ENCODE peak calls at places on chromosomes 11 and 22, in six cellular contexts. O is pancreas, U is tibial artery, Y is thoracic aorta, P is IMR-90, F is kidney. E is an unnamed sample.

GRCh38 chr11:10573028-10573427 is 4.6 kb upstream of the LYVE1 start:
- DNase-seq in O (no peak), U (no peak), Y (no peak), P (no peak), F (no peak), E (no peak)

GRCh38 chr11:108101090-108101775 is 20.1 kb upstream of the ACAT1 start:
- DNase-seq in O (no peak), U (no peak), Y (no peak), P (no peak), F (no peak), E (no peak)

GRCh38 chr11:46916669-46917108 is 1.7 kb downstream of the LRP4 start:
- DNase-seq in O (peak), U (no peak), Y (no peak), P (peak), F (peak), E (peak)

GRCh38 chr22:47587861-47588582 is 825.6 kb downstream of the TBC1D22A start:
- DNase-seq in O (no peak), U (peak), Y (no peak), P (no peak), F (no peak), E (no peak)

GRCh38 chr11:47861762-47862161 is 13.6 kb upstream of the NUP160 start:
- DNase-seq in O (no peak), U (no peak), Y (no peak), P (peak), F (no peak), E (peak)

GRCh38 chr11:33160147-33160546 is 1.1 kb downstream of the CSTF3 start:
- DNase-seq in O (no peak), U (no peak), Y (no peak), P (peak), F (no peak), E (peak)

GRCh38 chr11:92811341-92811740 is 158.1 kb upstream of the MTNR1B start:
- DNase-seq in O (no peak), U (no peak), Y (no peak), P (no peak), F (no peak), E (no peak)

GRCh38 chr22:33515733-33516297 is 404.5 kb downstream of the LARGE1 start:
- DNase-seq in O (peak), U (no peak), Y (no peak), P (no peak), F (no peak), E (no peak)

GRCh38 chr11:114265084-114265878 is 30.9 kb upstream of the NNMT start:
- DNase-seq in O (no peak), U (no peak), Y (no peak), P (no peak), F (no peak), E (no peak)

GRCh38 chr11:124285610-124286344 is 28.0 kb downstream of the OR8D1 start:
- DNase-seq in O (no peak), U (no peak), Y (no peak), P (peak), F (no peak), E (peak)

GRCh38 chr22:50185384-50186087 is at the start of gene TRABD:
- DNase-seq in O (peak), U (peak), Y (no peak), P (peak), F (peak), E (peak)

GRCh38 chr11:73647459-73648100 is 1.2 kb downstream of the PLEKHB1 start:
- DNase-seq in O (peak), U (peak), Y (peak), P (peak), F (peak), E (peak)

GRCh38 chr11:131693756-131694155 is 323.3 kb downstream of the NTM start:
- DNase-seq in O (no peak), U (no peak), Y (no peak), P (no peak), F (no peak), E (no peak)

GRCh38 chr11:16356057-16356750 is at the start of gene SOX6:
- DNase-seq in O (no peak), U (no peak), Y (no peak), P (peak), F (no peak), E (no peak)

GRCh38 chr11:57805780-57806179 is 44.2 kb downstream of the CTNND1 start:
- DNase-seq in O (no peak), U (no peak), Y (no peak), P (no peak), F (no peak), E (no peak)

GRCh38 chr11:11344045-11344444 is 9.0 kb downstream of the CSNK2A3 start:
- DNase-seq in O (no peak), U (no peak), Y (no peak), P (no peak), F (no peak), E (no peak)

GRCh38 chr22:38631724-38632123 is 24.5 kb downstream of the FAM227A start:
- DNase-seq in O (no peak), U (no peak), Y (no peak), P (no peak), F (no peak), E (no peak)

GRCh38 chr22:40346178-40347064 is at the start of gene ADSL:
- DNase-seq in O (peak), U (peak), Y (peak), P (peak), F (peak), E (peak)

GRCh38 chr11:95764267-95764898 is 25.2 kb downstream of the FAM76B start:
- DNase-seq in O (no peak), U (no peak), Y (no peak), P (peak), F (no peak), E (peak)
- TF ChIP-seq CTCF in O (peak), U (peak), Y (peak), P (peak), F (peak), E (peak)

DNA sequence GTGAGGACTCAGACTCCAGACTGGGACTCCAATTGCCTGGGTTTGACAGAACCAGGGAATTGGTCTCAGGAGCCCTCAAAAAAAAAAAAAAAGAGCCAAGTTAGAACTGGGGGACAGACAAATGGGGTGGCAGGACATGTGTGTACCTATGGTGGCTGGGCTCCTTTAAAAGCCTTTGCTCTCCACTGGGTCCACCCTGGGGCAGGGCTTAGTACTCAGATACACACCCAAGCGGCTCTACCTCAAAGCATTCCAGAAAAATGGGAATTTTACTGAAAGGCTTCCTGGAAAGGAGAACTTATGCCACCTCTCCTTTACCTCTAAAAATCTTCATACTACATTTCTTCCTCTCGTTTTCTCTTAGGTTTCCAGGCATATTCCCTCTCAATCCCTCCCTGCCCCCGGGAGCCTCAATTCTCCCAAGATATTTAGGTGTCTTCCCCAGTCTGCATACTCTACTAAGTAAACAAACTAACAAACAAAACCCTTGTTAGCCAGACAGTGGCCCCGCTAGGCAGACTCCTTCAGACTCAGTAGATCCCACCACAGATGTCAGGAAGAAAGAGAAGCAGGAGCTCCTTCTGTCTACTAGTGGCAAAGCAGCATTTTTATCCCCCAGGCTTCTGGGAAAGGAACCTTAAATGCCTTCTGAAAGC is 764 bp downstream of the PCSK7 start:
- DNase-seq in O (no peak), U (no peak), Y (no peak), P (no peak), F (no peak), E (no peak)
- H3K4me3 ChIP-seq in O (peak), U (peak), Y (peak), P (peak), F (peak), E (peak)

GRCh38 chr11:12673924-12674570 is at the start of gene TEAD1:
- DNase-seq in O (peak), U (peak), Y (peak), P (peak), F (peak), E (peak)
- TF ChIP-seq CTCF in O (no peak), U (no peak), Y (no peak), P (no peak), F (no peak), E (no peak)

GRCh38 chr11:13966486-13966885 is 4.0 kb downstream of the SPON1 start:
- DNase-seq in O (no peak), U (no peak), Y (no peak), P (no peak), F (no peak), E (no peak)

GRCh38 chr11:13964771-13965074 is 2.2 kb downstream of the SPON1 start:
- DNase-seq in O (no peak), U (no peak), Y (no peak), P (no peak), F (no peak), E (no peak)

GRCh38 chr11:13963949-13964770 is 1.6 kb downstream of the SPON1 start:
- DNase-seq in O (peak), U (peak), Y (no peak), P (no peak), F (peak), E (no peak)

GRCh38 chr11:13963169-13963948 is 836 bp downstream of the SPON1 start:
- DNase-seq in O (peak), U (peak), Y (no peak), P (peak), F (peak), E (peak)

DNA sequence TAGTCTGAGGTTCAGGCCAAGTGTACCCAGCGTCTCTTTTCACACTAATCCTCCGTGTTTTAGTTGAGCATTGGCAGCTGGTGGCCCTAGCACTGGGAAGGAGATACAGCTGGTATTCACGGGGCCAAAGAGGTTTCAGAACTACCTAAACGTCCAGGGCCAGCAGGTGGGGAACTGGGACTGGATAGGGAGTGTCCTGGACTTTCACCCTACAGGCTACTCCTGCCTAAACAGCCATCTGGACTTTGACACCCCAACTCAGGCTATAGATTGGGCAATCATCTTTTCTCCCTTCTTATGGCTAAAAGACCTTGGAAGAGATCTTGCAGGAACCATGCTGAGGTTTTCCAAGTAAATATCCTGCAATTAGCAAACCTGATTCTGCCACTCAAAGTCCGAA is 2.8 kb downstream of the SPON1 start:
- DNase-seq in O (no peak), U (no peak), Y (no peak), P (no peak), F (no peak), E (no peak)
- H3K4me3 ChIP-seq in O (no peak), U (no peak), Y (no peak), P (no peak), F (no peak), E (no peak)

DNA sequence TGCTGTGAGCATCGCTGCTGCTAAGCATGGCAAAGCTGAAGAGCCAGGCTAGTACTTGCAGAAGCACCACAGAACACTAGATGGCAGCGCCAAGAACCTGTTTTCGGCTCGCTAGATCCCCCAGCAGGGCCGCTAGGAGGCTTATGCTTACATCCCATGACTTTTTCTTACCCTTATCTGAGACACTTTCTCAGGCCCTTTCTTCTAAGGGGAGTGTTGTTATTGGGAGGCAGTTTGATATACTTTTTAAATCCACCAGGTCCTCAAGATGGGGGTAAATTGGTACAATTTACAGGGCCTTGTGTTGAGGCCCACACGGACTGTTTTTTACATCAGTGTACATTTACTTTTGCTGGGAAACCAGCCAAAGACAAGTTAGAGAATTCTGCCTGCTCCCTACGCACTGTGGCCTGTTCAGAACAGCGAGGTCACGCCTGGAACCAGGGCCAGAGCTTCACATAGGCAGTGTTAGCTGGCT is 4.0 kb downstream of the TRIM6 start:
- DNase-seq in O (peak), U (peak), Y (no peak), P (peak), F (peak), E (peak)
- TF ChIP-seq CTCF in O (peak), U (peak), Y (peak), P (peak), F (peak), E (peak)

GRCh38 chr22:18154821-18155390 is 4.9 kb downstream of the USP18 start:
- DNase-seq in O (no peak), U (no peak), Y (no peak), P (no peak), F (no peak), E (no peak)

GRCh38 chr22:18157714-18158028 is 7.7 kb downstream of the USP18 start:
- DNase-seq in O (no peak), U (no peak), Y (no peak), P (no peak), F (no peak), E (no peak)

GRCh38 chr22:18152519-18152918 is 2.5 kb downstream of the USP18 start:
- DNase-seq in O (no peak), U (no peak), Y (no peak), P (no peak), F (no peak), E (no peak)

DNA sequence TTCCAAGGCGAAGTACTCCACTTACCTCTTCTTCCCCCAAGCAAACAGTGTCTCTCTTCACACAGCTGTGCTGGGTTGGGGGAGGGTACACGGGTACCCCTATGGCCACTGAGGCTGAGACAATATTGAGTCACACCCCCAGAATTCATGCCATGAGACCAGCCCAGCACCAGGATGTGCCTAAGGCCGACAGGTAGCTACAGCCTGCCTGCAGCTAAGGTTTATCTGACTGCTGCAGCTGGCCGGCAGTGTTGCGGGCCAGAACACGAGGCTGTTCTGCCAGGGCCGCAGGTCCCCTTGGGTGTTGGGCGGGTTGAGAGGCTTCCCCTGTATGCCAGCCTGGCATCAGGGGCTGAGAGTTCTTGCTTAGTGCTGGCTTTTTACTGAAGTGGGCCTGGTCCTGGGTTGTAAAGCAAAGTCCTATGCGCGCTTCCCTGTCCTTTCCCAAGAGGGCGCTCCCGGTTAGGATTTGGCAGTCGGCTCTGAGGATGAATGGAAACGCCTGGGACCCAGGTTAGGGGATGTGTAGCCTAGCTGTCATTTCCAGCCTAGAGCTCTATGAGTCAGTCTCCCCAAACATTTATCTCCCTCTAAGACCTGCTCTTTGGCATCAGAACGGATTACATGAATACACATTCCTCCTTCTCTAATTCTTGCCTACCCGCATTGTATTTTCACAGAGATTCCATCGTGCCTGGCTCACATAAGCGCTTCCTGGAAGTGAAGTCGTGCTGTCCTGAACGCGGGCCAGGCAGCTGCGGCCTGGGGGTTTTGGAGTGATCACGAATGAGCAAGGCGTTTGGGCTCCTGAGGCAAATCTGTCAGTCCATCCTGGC is 7.1 kb downstream of the USP18 start:
- DNase-seq in O (no peak), U (peak), Y (peak), P (peak), F (no peak), E (peak)
- H3K4me3 ChIP-seq in O (no peak), U (no peak), Y (peak), P (no peak), F (no peak), E (no peak)

GRCh38 chr11:119100246-119100959 is 1.2 kb downstream of the DPAGT1 start:
- DNase-seq in O (no peak), U (no peak), Y (no peak), P (peak), F (no peak), E (peak)
- TF ChIP-seq CTCF in O (no peak), U (no peak), Y (no peak), P (peak), F (no peak), E (peak)

DNA sequence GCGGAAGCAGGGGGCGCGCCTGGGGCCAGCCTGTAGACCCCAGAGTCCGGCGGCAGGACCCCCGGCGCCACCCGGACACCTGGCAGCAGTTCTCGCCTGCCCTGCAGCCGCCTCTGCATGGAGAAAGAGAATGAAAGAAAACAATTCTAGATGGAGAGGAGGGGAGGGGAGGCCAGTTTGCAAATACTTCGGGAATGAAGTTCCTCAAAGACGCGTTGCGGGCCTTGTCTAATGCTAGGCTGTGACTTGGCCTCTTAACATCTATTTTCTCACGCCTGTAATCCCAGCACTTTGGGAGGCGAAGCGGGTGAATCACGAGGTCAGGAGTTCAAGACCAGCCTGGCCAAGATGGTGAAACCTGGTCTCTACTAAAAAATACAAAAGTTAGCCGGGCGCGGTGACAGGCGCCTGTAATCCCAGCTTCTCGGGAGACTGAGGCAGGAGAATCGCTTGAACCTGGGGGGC is 2.1 kb upstream of the BARX2 start:
- DNase-seq in O (no peak), U (no peak), Y (no peak), P (no peak), F (no peak), E (no peak)
- H3K4me3 ChIP-seq in O (no peak), U (peak), Y (peak), P (peak), F (peak), E (peak)

DNA sequence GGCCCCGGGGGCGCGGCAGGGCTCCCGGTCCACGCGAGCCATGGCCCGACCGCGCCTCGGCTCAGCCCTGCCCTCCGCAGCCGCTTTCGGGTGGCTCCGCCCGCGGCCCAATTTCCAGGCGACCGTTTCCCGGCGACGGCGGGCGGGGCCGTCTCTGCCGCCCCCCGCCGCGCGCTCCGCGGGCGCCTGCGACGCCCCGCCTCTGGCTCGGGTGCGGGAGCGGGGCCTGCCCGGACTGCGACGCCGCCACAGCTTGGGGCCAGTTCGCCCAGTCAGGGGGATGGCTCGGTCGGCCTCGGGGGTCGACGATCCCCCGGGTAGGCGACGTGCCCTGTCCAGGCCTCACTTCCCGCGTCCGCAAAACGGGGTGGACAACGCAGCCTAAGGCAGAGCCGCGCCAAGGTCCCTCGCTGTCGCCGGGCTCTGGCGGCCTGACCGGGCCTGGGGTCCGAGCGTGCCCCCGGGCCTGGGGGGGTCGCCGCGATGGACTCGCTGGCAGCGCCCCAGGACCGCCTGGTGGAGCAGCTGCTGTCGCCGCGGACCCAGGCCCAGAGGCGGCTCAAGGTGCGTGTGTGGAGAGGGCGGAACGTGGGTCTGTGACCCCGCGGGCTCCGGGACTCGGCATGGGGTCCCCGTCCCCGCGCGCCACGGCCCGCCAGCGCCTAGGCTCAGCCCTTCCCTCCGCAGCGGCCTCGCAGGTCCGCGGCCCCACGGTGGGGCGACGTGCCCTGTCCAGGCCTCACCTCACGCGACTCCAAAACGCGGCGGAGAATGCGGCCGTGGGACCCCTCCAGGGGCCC is 4.2 kb downstream of the SEPTIN5 start:
- DNase-seq in O (no peak), U (no peak), Y (no peak), P (no peak), F (no peak), E (no peak)
- TF ChIP-seq CTCF in O (no peak), U (no peak), Y (no peak), P (no peak), F (no peak), E (no peak)

E was measured in choroid plexus epithelial cell.